ENCODE peak calls at places on chromosome 21, in seven cellular contexts. G is mesendoderm, Z is neuronal stem cell, E is IMR-90, I is H9, P is mesenchymal stem cell, L is H1. W is an unnamed sample.

GRCh38 chr21:34690041-34690792 is 21.4 kb downstream of the CLIC6 start:
- DNase-seq in G (no peak), Z (no peak), E (no peak), I (no peak), P (no peak), L (no peak), W (peak)

GRCh38 chr21:41816583-41817165 is 49.8 kb upstream of the RIPK4 start:
- DNase-seq in G (peak), Z (peak), E (peak), I (peak), P (peak), L (peak), W (peak)

GRCh38 chr21:42651515-42652401 is 1.7 kb upstream of the PDE9A start:
- DNase-seq in G (no peak), Z (no peak), E (no peak), I (no peak), P (no peak), L (no peak), W (no peak)

GRCh38 chr21:41765393-41765950 is 1.4 kb downstream of the RIPK4 start:
- DNase-seq in G (no peak), Z (no peak), E (no peak), I (no peak), P (no peak), L (no peak), W (no peak)

GRCh38 chr21:44902268-44903053 is 18.2 kb downstream of the ITGB2 start:
- DNase-seq in G (no peak), Z (no peak), E (no peak), I (no peak), P (no peak), L (no peak), W (no peak)

GRCh38 chr21:38773108-38774061 is 32.3 kb upstream of the ETS2 start:
- DNase-seq in G (no peak), Z (no peak), E (peak), I (no peak), P (peak), L (no peak), W (peak)

GRCh38 chr21:29849735-29850176 is 90.0 kb downstream of the GRIK1 start:
- DNase-seq in G (peak), Z (peak), E (peak), I (peak), P (peak), L (peak), W (peak)

GRCh38 chr21:26116456-26117011 is 54.0 kb downstream of the APP start:
- DNase-seq in G (peak), Z (no peak), E (peak), I (no peak), P (no peak), L (no peak), W (peak)

GRCh38 chr21:46322351-46323226 is 1.1 kb downstream of the C21orf58 start:
- DNase-seq in G (peak), Z (no peak), E (peak), I (no peak), P (peak), L (peak), W (peak)

GRCh38 chr21:34984356-34984755 is 64.7 kb downstream of the RUNX1 start:
- DNase-seq in G (no peak), Z (no peak), E (no peak), I (no peak), P (no peak), L (no peak), W (no peak)

GRCh38 chr21:37848721-37849490 is 67.4 kb downstream of the KCNJ6 start:
- DNase-seq in G (no peak), Z (no peak), E (no peak), I (no peak), P (peak), L (no peak), W (no peak)

GRCh38 chr21:27466175-27466574 is 499.3 kb upstream of the ADAMTS5 start:
- DNase-seq in G (peak), Z (no peak), E (no peak), I (no peak), P (no peak), L (no peak), W (no peak)

GRCh38 chr21:35294231-35294898 is 245.3 kb upstream of the RUNX1 start:
- DNase-seq in G (peak), Z (no peak), E (no peak), I (no peak), P (no peak), L (no peak), W (peak)

GRCh38 chr21:27001526-27001925 is 34.6 kb upstream of the ADAMTS5 start:
- DNase-seq in G (no peak), Z (no peak), E (no peak), I (no peak), P (no peak), L (no peak), W (no peak)

GRCh38 chr21:34671891-34672290 is 3.1 kb downstream of the CLIC6 start:
- DNase-seq in G (no peak), Z (no peak), E (no peak), I (no peak), P (no peak), L (no peak), W (no peak)

GRCh38 chr21:26659181-26659580 is 86.1 kb upstream of the CYYR1 start:
- DNase-seq in G (peak), Z (no peak), E (no peak), I (no peak), P (no peak), L (no peak), W (no peak)

GRCh38 chr21:38165466-38166213 is 91.2 kb upstream of the KCNJ15 start:
- DNase-seq in G (no peak), Z (no peak), E (peak), I (no peak), P (peak), L (no peak), W (no peak)

GRCh38 chr21:41526478-41527087 is 18.6 kb upstream of the TMPRSS2 start:
- DNase-seq in G (no peak), Z (no peak), E (no peak), I (no peak), P (no peak), L (no peak), W (peak)

GRCh38 chr21:36127250-36127904 is 7.5 kb upstream of the CBR3 start:
- DNase-seq in G (no peak), Z (no peak), E (no peak), I (peak), P (no peak), L (no peak), W (no peak)

GRCh38 chr21:35563885-35564451 is 496.4 kb downstream of the SETD4 start:
- DNase-seq in G (peak), Z (no peak), E (peak), I (no peak), P (peak), L (no peak), W (peak)

GRCh38 chr21:42060166-42060565 is 11.0 kb upstream of the UMODL1 start:
- DNase-seq in G (no peak), Z (no peak), E (no peak), I (no peak), P (no peak), L (no peak), W (no peak)

GRCh38 chr21:41011968-41012367 is 156.0 kb upstream of the BACE2 start:
- DNase-seq in G (no peak), Z (no peak), E (no peak), I (no peak), P (no peak), L (no peak), W (no peak)

GRCh38 chr21:29360799-29361765 is 62.4 kb downstream of the BACH1 start:
- DNase-seq in G (peak), Z (no peak), E (peak), I (no peak), P (no peak), L (no peak), W (no peak)

GRCh38 chr21:42312626-42313104 is 2.5 kb downstream of the TFF3 start:
- DNase-seq in G (no peak), Z (no peak), E (no peak), I (no peak), P (no peak), L (peak), W (no peak)

GRCh38 chr21:27653481-27653880 is 686.6 kb upstream of the ADAMTS5 start:
- DNase-seq in G (no peak), Z (no peak), E (no peak), I (no peak), P (no peak), L (no peak), W (peak)

GRCh38 chr21:45041351-45041805 is 33.0 kb upstream of the ADARB1 start:
- DNase-seq in G (no peak), Z (no peak), E (peak), I (no peak), P (peak), L (no peak), W (peak)

GRCh38 chr21:44684077-44684476 is 2.1 kb upstream of the KRTAP12-1 start:
- DNase-seq in G (no peak), Z (no peak), E (no peak), I (no peak), P (no peak), L (no peak), W (no peak)

GRCh38 chr21:29164330-29164942 is 34.0 kb downstream of the MAP3K7CL start:
- DNase-seq in G (peak), Z (no peak), E (peak), I (no peak), P (peak), L (no peak), W (peak)

GRCh38 chr21:41188476-41189146 is 20.7 kb downstream of the BACE2 start:
- DNase-seq in G (peak), Z (no peak), E (no peak), I (no peak), P (no peak), L (no peak), W (peak)

GRCh38 chr21:33368576-33368975 is 34.6 kb upstream of the IFNGR2 start:
- DNase-seq in G (no peak), Z (no peak), E (no peak), I (peak), P (no peak), L (no peak), W (no peak)

GRCh38 chr21:41361786-41362604 is at the start of gene MX2:
- DNase-seq in G (no peak), Z (no peak), E (peak), I (no peak), P (peak), L (no peak), W (peak)

GRCh38 chr21:23699402-23699801 is 1907.9 kb downstream of the MRPL39 start:
- DNase-seq in G (no peak), Z (no peak), E (no peak), I (no peak), P (no peak), L (no peak), W (no peak)

GRCh38 chr21:23695449-23695848 is 1911.8 kb downstream of the MRPL39 start:
- DNase-seq in G (no peak), Z (no peak), E (no peak), I (no peak), P (no peak), L (no peak), W (no peak)

DNA sequence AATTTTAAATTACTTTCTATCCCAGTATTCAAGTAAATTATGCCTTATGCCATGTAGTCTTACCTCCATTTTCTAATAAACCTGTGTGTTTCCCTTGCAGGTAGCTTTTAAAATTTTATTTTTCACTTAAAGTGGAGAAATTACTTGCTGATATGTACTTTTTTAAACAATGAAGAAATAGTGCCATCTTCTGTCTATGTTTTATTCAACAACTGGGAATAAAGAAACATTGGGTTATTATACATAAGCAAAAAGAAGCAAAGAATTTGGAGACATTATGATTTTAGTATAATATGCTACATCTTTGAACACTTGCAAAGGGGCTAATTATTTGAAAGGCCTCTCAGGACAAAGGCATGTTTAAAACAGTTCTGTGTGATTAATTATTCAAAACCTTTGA is 1912.9 kb downstream of the MRPL39 start:
- DNase-seq in G (no peak), Z (no peak), E (no peak), I (no peak), P (no peak), L (no peak), W (no peak)
- H2AK5ac ChIP-seq in G (no peak), Z (no peak), E (no peak), I (no peak), P (no peak), L (no peak), W (no peak)

GRCh38 chr21:15692711-15693110 is 37.1 kb upstream of the USP25 start:
- DNase-seq in G (no peak), Z (no peak), E (peak), I (no peak), P (no peak), L (no peak), W (no peak)

GRCh38 chr21:15695241-15695640 is 34.5 kb upstream of the USP25 start:
- DNase-seq in G (no peak), Z (no peak), E (peak), I (no peak), P (no peak), L (no peak), W (no peak)
- H2AK5ac ChIP-seq in G (no peak), Z (no peak), E (no peak), I (no peak), P (no peak), L (no peak), W (no peak)

GRCh38 chr21:18705971-18706370 is 302.4 kb upstream of the TMPRSS15 start:
- DNase-seq in G (no peak), Z (no peak), E (no peak), I (no peak), P (no peak), L (no peak), W (no peak)
- H2AK5ac ChIP-seq in G (no peak), Z (no peak), E (no peak), I (no peak), P (no peak), L (no peak), W (no peak)

DNA sequence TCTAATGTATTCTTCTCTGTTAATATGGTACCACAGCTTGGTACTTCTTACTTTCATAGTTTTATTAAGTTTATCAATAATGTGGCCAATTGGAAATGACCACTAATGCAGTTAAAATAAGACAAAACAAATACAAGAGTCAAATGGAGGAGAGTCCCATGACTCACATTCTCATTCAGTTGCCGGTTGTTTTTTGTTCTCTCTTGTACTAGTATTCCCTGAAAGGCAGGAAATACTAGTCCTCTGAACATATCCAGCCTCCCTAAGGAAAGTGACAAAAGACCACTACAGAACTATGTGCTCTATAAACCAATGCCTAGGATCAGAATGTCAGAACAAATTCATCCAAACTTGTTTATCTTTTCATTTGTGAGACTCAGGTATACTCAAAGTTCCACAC is 165.2 kb upstream of the SAMSN1 start:
- DNase-seq in G (no peak), Z (no peak), E (no peak), I (no peak), P (no peak), L (no peak), W (no peak)
- H2AK5ac ChIP-seq in G (no peak), Z (no peak), E (no peak), I (no peak), P (no peak), L (no peak), W (no peak)

W was measured in trophoblast cell.